ENCODE peak calls at places on chromosomes 2 and 18, in six cellular contexts. One of them, this sample, is unnamed.

GRCh38 chr2:127661949-127662510 is 13.3 kb downstream of the LIMS2 start:
- DNase-seq in NCI-H1092 treated with DMSO at 0.1 percent for 48 hours: no peak
- DNase-seq in central memory CD4-positive, alpha-beta T cell: no peak
- DNase-seq in OCI-LY7: no peak
- DNase-seq in non-pigmented ciliary epithelial cell: no peak
- DNase-seq in amniotic stem cell: no peak
- DNase-seq in this sample: peak; percentile 45

GRCh38 chr18:10660485-10660884 is 134.7 kb downstream of the NAPG start:
- DNase-seq in OCI-LY7: peak; percentile 9
- DNase-seq in non-pigmented ciliary epithelial cell: no peak
- DNase-seq in amniotic stem cell: no peak
- DNase-seq in NCI-H1092 treated with DMSO at 0.1 percent for 48 hours: peak; percentile 2
- DNase-seq in central memory CD4-positive, alpha-beta T cell: no peak
- DNase-seq in this sample: no peak

GRCh38 chr2:60966465-60967405 is 50.8 kb upstream of the PEX13 start:
- DNase-seq in amniotic stem cell: no peak
- DNase-seq in central memory CD4-positive, alpha-beta T cell: no peak
- DNase-seq in non-pigmented ciliary epithelial cell: no peak
- DNase-seq in OCI-LY7: peak; percentile 24
- DNase-seq in NCI-H1092 treated with DMSO at 0.1 percent for 48 hours: no peak
- DNase-seq in this sample: no peak

GRCh38 chr2:100739735-100740432 is 80.1 kb upstream of the NPAS2 start:
- DNase-seq in OCI-LY7: no peak
- DNase-seq in NCI-H1092 treated with DMSO at 0.1 percent for 48 hours: no peak
- DNase-seq in central memory CD4-positive, alpha-beta T cell: no peak
- DNase-seq in amniotic stem cell: no peak
- DNase-seq in non-pigmented ciliary epithelial cell: no peak
- DNase-seq in this sample: no peak

GRCh38 chr2:105764059-105764458 is 19.3 kb downstream of the NCK2 start:
- DNase-seq in non-pigmented ciliary epithelial cell: no peak
- DNase-seq in NCI-H1092 treated with DMSO at 0.1 percent for 48 hours: no peak
- DNase-seq in OCI-LY7: no peak
- DNase-seq in central memory CD4-positive, alpha-beta T cell: no peak
- DNase-seq in amniotic stem cell: no peak
- DNase-seq in this sample: peak; percentile 61

GRCh38 chr2:71566271-71566858 is 113.0 kb downstream of the DYSF start:
- DNase-seq in NCI-H1092 treated with DMSO at 0.1 percent for 48 hours: no peak
- DNase-seq in central memory CD4-positive, alpha-beta T cell: no peak
- DNase-seq in non-pigmented ciliary epithelial cell: no peak
- DNase-seq in OCI-LY7: no peak
- DNase-seq in amniotic stem cell: peak; percentile 8
- DNase-seq in this sample: no peak

GRCh38 chr2:17538844-17539554 is 1.5 kb upstream of the VSNL1 start:
- DNase-seq in central memory CD4-positive, alpha-beta T cell: no peak
- DNase-seq in non-pigmented ciliary epithelial cell: no peak
- DNase-seq in amniotic stem cell: peak; percentile 34
- DNase-seq in OCI-LY7: no peak
- DNase-seq in NCI-H1092 treated with DMSO at 0.1 percent for 48 hours: peak; percentile 16
- DNase-seq in this sample: no peak

GRCh38 chr2:84427235-84428138 is 31.6 kb downstream of the SUCLG1 start:
- DNase-seq in OCI-LY7: no peak
- DNase-seq in amniotic stem cell: no peak
- DNase-seq in NCI-H1092 treated with DMSO at 0.1 percent for 48 hours: no peak
- DNase-seq in non-pigmented ciliary epithelial cell: no peak
- DNase-seq in central memory CD4-positive, alpha-beta T cell: no peak
- DNase-seq in this sample: no peak

GRCh38 chr2:101795033-101795432 is 97.5 kb downstream of the MAP4K4 start:
- DNase-seq in NCI-H1092 treated with DMSO at 0.1 percent for 48 hours: no peak
- DNase-seq in non-pigmented ciliary epithelial cell: no peak
- DNase-seq in OCI-LY7: no peak
- DNase-seq in amniotic stem cell: no peak
- DNase-seq in central memory CD4-positive, alpha-beta T cell: no peak
- DNase-seq in this sample: no peak

GRCh38 chr18:24112874-24113615 is 25.8 kb upstream of the CABYR start:
- DNase-seq in OCI-LY7: no peak
- DNase-seq in NCI-H1092 treated with DMSO at 0.1 percent for 48 hours: no peak
- DNase-seq in central memory CD4-positive, alpha-beta T cell: no peak
- DNase-seq in amniotic stem cell: no peak
- DNase-seq in non-pigmented ciliary epithelial cell: no peak
- DNase-seq in this sample: peak; percentile 66